ENCODE peak calls at places on chromosomes 7 and 10, in seven cellular contexts. I is H9, E is H1, Y is trophoblast cell, Q is neuronal stem cell, T is mesenchymal stem cell, Z is IMR-90. C is an unnamed sample.

GRCh38 chr10:13382759-13383753 is 35.0 kb upstream of the SEPHS1 start:
- DNase-seq in I (peak), Z (no peak), E (no peak), Q (no peak), T (no peak), Y (peak), C (no peak)

GRCh38 chr10:3780056-3780765 is 4.8 kb downstream of the KLF6 start:
- DNase-seq in T (peak), Y (peak), E (no peak), Q (no peak), I (peak), Z (peak), C (peak)

GRCh38 chr10:51242393-51242792 is 168.1 kb downstream of the PRKG1 start:
- DNase-seq in Y (no peak), I (no peak), E (no peak), T (no peak), Q (no peak), Z (no peak), C (no peak)

GRCh38 chr7:16189026-16189715 is 232.2 kb downstream of the CRPPA start:
- DNase-seq in Z (peak), E (no peak), Y (no peak), T (peak), Q (no peak), I (no peak), C (no peak)

GRCh38 chr10:78319841-78320240 is 286.2 kb downstream of the RPS24 start:
- DNase-seq in E (no peak), T (no peak), Q (no peak), I (no peak), Y (no peak), Z (no peak), C (no peak)

GRCh38 chr10:35372329-35372728 is 36.0 kb downstream of the CCNY start:
- DNase-seq in T (peak), Z (no peak), E (no peak), Y (no peak), Q (no peak), I (no peak), C (no peak)

GRCh38 chr10:77195101-77195500 is 442.5 kb downstream of the KCNMA1 start:
- DNase-seq in T (peak), Z (peak), Q (no peak), E (no peak), Y (peak), I (no peak), C (peak)

GRCh38 chr10:77970869-77971803 is 44.6 kb upstream of the DLG5 start:
- DNase-seq in Q (peak), E (no peak), T (peak), Z (peak), I (no peak), Y (peak), C (peak)

GRCh38 chr7:27096756-27097514 is 1.1 kb upstream of the HOXA1 start:
- DNase-seq in E (no peak), T (peak), Q (peak), Y (no peak), I (no peak), Z (peak), C (no peak)

GRCh38 chr7:27771111-27771510 is 31.1 kb downstream of the TAX1BP1 start:
- DNase-seq in Q (no peak), Z (no peak), E (no peak), T (no peak), Y (peak), I (no peak), C (no peak)

GRCh38 chr10:86652361-86653202 is 1.8 kb upstream of the OPN4 start:
- DNase-seq in E (no peak), Z (peak), T (no peak), Q (no peak), I (peak), Y (no peak), C (no peak)

GRCh38 chr7:66961096-66961495 is 34.3 kb downstream of the SBDS start:
- DNase-seq in Z (no peak), Q (no peak), I (no peak), E (no peak), Y (no peak), T (no peak), C (no peak)

GRCh38 chr10:70265032-70265689 is 18.6 kb downstream of the NPFFR1 start:
- DNase-seq in Q (no peak), E (peak), Y (no peak), I (peak), Z (no peak), T (no peak), C (peak)

GRCh38 chr10:62083413-62083794 is 181.9 kb downstream of the ARID5B start:
- DNase-seq in Y (no peak), I (no peak), T (peak), E (no peak), Q (no peak), Z (no peak), C (peak)

GRCh38 chr10:14688606-14689005 is 86.1 kb downstream of the FAM107B start:
- DNase-seq in T (peak), I (no peak), Q (no peak), Y (no peak), E (no peak), Z (peak), C (no peak)

GRCh38 chr10:77498829-77499228 is 138.8 kb downstream of the KCNMA1 start:
- DNase-seq in Q (no peak), E (no peak), Y (no peak), Z (no peak), T (no peak), I (no peak), C (no peak)

GRCh38 chr10:17454181-17454800 is at the start of gene ST8SIA6:
- DNase-seq in Q (peak), Y (no peak), E (peak), T (peak), Z (peak), I (peak), C (peak)

GRCh38 chr10:132397036-132397541 is at the start of gene PWWP2B:
- DNase-seq in T (peak), E (no peak), Q (no peak), Z (peak), Y (no peak), I (no peak), C (no peak)

GRCh38 chr7:32648408-32649156 is 153.3 kb downstream of the AVL9 start:
- DNase-seq in Y (no peak), E (no peak), T (no peak), I (no peak), Z (no peak), Q (no peak), C (no peak)

GRCh38 chr7:106731637-106732036 is 70.7 kb upstream of the CCDC71L start:
- DNase-seq in T (peak), E (no peak), I (no peak), Q (no peak), Z (no peak), Y (no peak), C (no peak)

GRCh38 chr7:135774284-135774683 is 25.7 kb upstream of the FAM180A start:
- DNase-seq in Z (peak), Y (no peak), E (no peak), T (peak), Q (no peak), I (no peak), C (peak)

GRCh38 chr7:16811555-16811954 is 6.8 kb upstream of the AGR2 start:
- DNase-seq in Q (no peak), I (no peak), Z (peak), T (peak), E (no peak), Y (no peak), C (no peak)

GRCh38 chr7:75711634-75712494 is 26.9 kb downstream of the HIP1 start:
- DNase-seq in Z (peak), I (no peak), E (no peak), Q (no peak), Y (peak), T (peak), C (peak)

GRCh38 chr7:101814996-101815825 is 2.2 kb upstream of the CUX1 start:
- DNase-seq in I (peak), Q (no peak), T (peak), Y (no peak), Z (peak), E (peak), C (no peak)

GRCh38 chr7:73313521-73313906 is 4.9 kb upstream of the NSUN5 start:
- DNase-seq in I (no peak), E (no peak), Q (no peak), Z (no peak), Y (no peak), T (no peak), C (no peak)

GRCh38 chr10:97771055-97771811 is 566 bp downstream of the SFRP5 start:
- DNase-seq in T (peak), Z (peak), Y (no peak), Q (no peak), E (peak), I (peak), C (peak)

GRCh38 chr7:20351901-20352300 is 21.2 kb downstream of the ITGB8 start:
- DNase-seq in Y (no peak), T (no peak), Q (no peak), E (no peak), Z (peak), I (no peak), C (no peak)

GRCh38 chr10:77036993-77037734 is 600.4 kb downstream of the KCNMA1 start:
- DNase-seq in I (peak), Q (peak), Z (no peak), Y (peak), E (peak), T (peak), C (peak)

GRCh38 chr7:13988765-13989137 is 715 bp downstream of the ETV1 start:
- DNase-seq in Y (no peak), Q (peak), T (peak), Z (peak), I (peak), E (no peak), C (peak)

GRCh38 chr7:100578246-100579183 is 4.8 kb upstream of the SAP25 start:
- DNase-seq in I (peak), Y (no peak), T (no peak), Q (no peak), E (no peak), Z (no peak), C (no peak)

GRCh38 chr7:100682228-100682741 is 8.7 kb downstream of the GNB2 start:
- DNase-seq in I (no peak), E (no peak), Z (peak), Q (no peak), Y (no peak), T (no peak), C (no peak)

DNA sequence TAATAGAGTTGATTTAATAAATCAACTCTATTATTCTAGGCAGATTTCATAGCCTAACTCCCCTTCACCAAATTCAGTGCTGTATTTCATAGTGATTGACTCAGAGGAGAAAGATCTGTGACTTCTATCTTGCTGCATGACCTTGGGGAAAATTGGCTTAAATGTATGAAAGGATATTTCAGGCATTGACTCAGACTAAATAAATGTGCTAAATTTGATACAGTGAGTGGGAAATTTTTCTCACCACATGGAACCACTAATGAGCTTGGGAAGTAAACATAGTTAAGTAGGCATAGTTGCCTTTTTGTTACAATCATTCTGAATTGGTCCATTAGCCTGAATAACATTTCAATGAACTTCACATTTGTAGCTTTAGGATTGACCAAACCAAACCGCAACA is 89.0 kb upstream of the PRPS1L1 start:
- DNase-seq in Q (no peak), I (no peak), T (peak), E (no peak), Z (no peak), Y (no peak), C (no peak)
- H3K18ac ChIP-seq in Q (no peak), I (no peak), T (no peak), E (no peak), Z (no peak), Y (no peak), C (no peak)

GRCh38 chr10:71523756-71524155 is 127.0 kb downstream of the CDH23 start:
- DNase-seq in I (no peak), Y (no peak), Z (no peak), Q (no peak), T (no peak), E (no peak), C (no peak)

GRCh38 chr10:71527135-71527534 is 130.4 kb downstream of the CDH23 start:
- DNase-seq in T (no peak), Y (no peak), Z (no peak), Q (no peak), E (no peak), I (no peak), C (no peak)

GRCh38 chr10:71525721-71526120 is 129.0 kb downstream of the CDH23 start:
- DNase-seq in Q (no peak), I (no peak), T (no peak), E (no peak), Z (no peak), Y (no peak), C (no peak)

GRCh38 chr10:71526662-71527061 is 129.9 kb downstream of the CDH23 start:
- DNase-seq in E (no peak), I (no peak), Y (no peak), T (no peak), Z (no peak), Q (no peak), C (no peak)

DNA sequence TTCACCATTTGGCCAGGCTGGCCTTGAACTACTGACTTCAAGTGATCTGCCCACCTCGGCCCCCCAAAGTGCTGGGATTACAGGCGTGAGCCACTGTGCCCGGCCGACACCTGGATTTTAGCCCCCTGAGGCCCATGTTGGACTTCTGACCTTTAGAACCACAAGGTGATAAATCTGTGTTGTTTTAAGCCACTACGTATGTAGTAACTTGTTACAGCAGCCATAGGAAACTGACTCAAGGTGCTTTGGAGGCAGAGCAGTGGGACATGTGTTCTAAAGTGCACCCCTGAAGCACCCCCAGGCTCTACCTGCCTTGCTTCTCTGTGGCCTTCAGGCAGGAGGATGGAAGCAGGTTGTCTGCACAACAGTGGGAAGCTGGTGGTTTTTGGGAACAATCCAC is 128.4 kb downstream of the CDH23 start:
- DNase-seq in T (no peak), Z (no peak), Q (no peak), E (no peak), I (no peak), Y (no peak), C (no peak)
- H2BK120ac ChIP-seq in T (no peak), Z (no peak), Q (peak), E (no peak), I (no peak), Y (no peak), C (no peak)

GRCh38 chr7:158422551-158423189 is 165.0 kb downstream of the PTPRN2 start:
- DNase-seq in Y (no peak), I (no peak), T (no peak), Q (no peak), Z (no peak), E (no peak), C (peak)
- H3K18ac ChIP-seq in Y (no peak), I (peak), T (no peak), Q (no peak), Z (no peak), E (no peak), C (no peak)

GRCh38 chr7:155380986-155381851 is 76.7 kb upstream of the EN2 start:
- DNase-seq in Z (no peak), I (no peak), E (peak), T (no peak), Y (no peak), Q (no peak), C (no peak)
- H2BK120ac ChIP-seq in Z (no peak), I (no peak), E (no peak), T (no peak), Y (no peak), Q (no peak), C (no peak)

GRCh38 chr10:93437000-93437945 is 44.9 kb downstream of the MYOF start:
- DNase-seq in Z (peak), I (peak), Q (no peak), T (peak), Y (peak), E (peak), C (peak)

GRCh38 chr10:93436577-93436976 is 45.6 kb downstream of the MYOF start:
- DNase-seq in T (peak), I (no peak), E (no peak), Q (no peak), Y (peak), Z (peak), C (peak)

GRCh38 chr10:93438796-93439253 is 43.3 kb downstream of the MYOF start:
- DNase-seq in Z (no peak), Q (no peak), E (no peak), Y (peak), I (peak), T (no peak), C (peak)

GRCh38 chr10:93437946-93438795 is 44.0 kb downstream of the MYOF start:
- DNase-seq in Z (peak), E (peak), T (peak), Q (no peak), I (peak), Y (peak), C (peak)

GRCh38 chr10:93440591-93441012 is 41.5 kb downstream of the MYOF start:
- DNase-seq in Z (peak), I (no peak), T (peak), Q (no peak), Y (no peak), E (no peak), C (peak)
- H3K18ac ChIP-seq in Z (peak), I (no peak), T (peak), Q (no peak), Y (no peak), E (no peak), C (no peak)